ENCODE peak calls at places on chromosomes 13 and 19, in seven cellular contexts. C, B, I, M, Z, L and R are unnamed samples.
A peak's percentile ranks its signal among the peaks of the same experiment; 100 is the strongest.

GRCh38 chr13:59016250-59016649 is 1147.5 kb downstream of the DIAPH3 start:
- DNase-seq in C (no peak), B (no peak), I (no peak), M (no peak), Z (no peak), L (no peak), R (no peak)

GRCh38 chr13:34757441-34757840 is 184.6 kb upstream of the NBEA start:
- DNase-seq in C (no peak), B (no peak), I (peak; percentile 15), M (no peak), Z (no peak), L (no peak), R (no peak)

GRCh38 chr13:50226515-50227147 is 211.4 kb downstream of the KCNRG start:
- DNase-seq in C (no peak), B (no peak), I (no peak), M (no peak), Z (no peak), L (no peak), R (no peak)

GRCh38 chr19:50972795-50973376 is 3.5 kb upstream of the KLK6 start:
- DNase-seq in C (no peak), B (no peak), I (no peak), M (no peak), Z (no peak), L (no peak), R (no peak)

GRCh38 chr13:25733061-25733491 is 318.7 kb downstream of the SHISA2 start:
- DNase-seq in C (no peak), B (no peak), I (no peak), M (no peak), Z (no peak), L (no peak), R (no peak)

GRCh38 chr13:93496985-93497673 is 270.5 kb downstream of the GPC6 start:
- DNase-seq in C (no peak), B (no peak), I (peak; percentile 34), M (no peak), Z (no peak), L (no peak), R (no peak)

GRCh38 chr19:14152713-14153112 is 16.3 kb upstream of the ASF1B start:
- DNase-seq in C (no peak), B (no peak), I (no peak), M (no peak), Z (no peak), L (no peak), R (no peak)

GRCh38 chr13:74920945-74921725 is 560.8 kb downstream of the TBC1D4 start:
- DNase-seq in C (no peak), B (no peak), I (no peak), M (no peak), Z (no peak), L (no peak), R (no peak)

GRCh38 chr19:16203256-16204004 is 5.7 kb downstream of the AP1M1 start:
- DNase-seq in C (no peak), B (no peak), I (no peak), M (no peak), Z (no peak), L (no peak), R (no peak)

GRCh38 chr13:95185851-95186250 is 115.4 kb downstream of the ABCC4 start:
- DNase-seq in C (no peak), B (no peak), I (no peak), M (no peak), Z (no peak), L (no peak), R (no peak)

GRCh38 chr19:41920878-41921277 is 7.4 kb downstream of the ERFL start:
- DNase-seq in C (no peak), B (no peak), I (no peak), M (no peak), Z (no peak), L (no peak), R (no peak)

GRCh38 chr19:28601723-28602440 is 611.1 kb downstream of the UQCRFS1 start:
- DNase-seq in C (no peak), B (no peak), I (no peak), M (no peak), Z (no peak), L (no peak), R (no peak)

GRCh38 chr13:114046447-114046846 is 72.6 kb upstream of the C13orf46 start:
- DNase-seq in C (no peak), B (no peak), I (no peak), M (no peak), Z (no peak), L (no peak), R (no peak)

GRCh38 chr19:47113446-47114348 is at the start of gene ZC3H4:
- DNase-seq in C (peak; percentile 92), B (peak; percentile 93), I (peak; percentile 95), M (peak; percentile 90), Z (peak; percentile 96), L (peak; percentile 95), R (peak; percentile 83)

GRCh38 chr13:77143325-77143907 is 116.5 kb upstream of the FBXL3 start:
- DNase-seq in C (no peak), B (peak; percentile 52), I (peak; percentile 33), M (no peak), Z (no peak), L (no peak), R (no peak)

GRCh38 chr19:45663800-45664199 is 4.2 kb upstream of the GIPR start:
- DNase-seq in C (no peak), B (no peak), I (no peak), M (no peak), Z (no peak), L (no peak), R (no peak)

GRCh38 chr13:113468461-113469147 is 15.3 kb upstream of the ADPRHL1 start:
- DNase-seq in C (no peak), B (no peak), I (no peak), M (no peak), Z (no peak), L (no peak), R (no peak)

GRCh38 chr19:40598121-40598917 is 2.9 kb upstream of the LTBP4 start:
- DNase-seq in C (peak; percentile 90), B (peak; percentile 87), I (peak; percentile 89), M (peak; percentile 69), Z (peak; percentile 95), L (peak; percentile 85), R (no peak)

GRCh38 chr13:107211073-107211472 is 643.1 kb upstream of the ARGLU1 start:
- DNase-seq in C (peak; percentile 56), B (peak; percentile 97), I (peak; percentile 92), M (peak; percentile 22), Z (peak; percentile 78), L (peak; percentile 88), R (peak; percentile 18)

GRCh38 chr19:30870861-30871260 is 478.4 kb downstream of the TSHZ3 start:
- DNase-seq in C (no peak), B (peak; percentile 1), I (no peak), M (no peak), Z (no peak), L (no peak), R (no peak)

GRCh38 chr13:27374650-27375049 is 49.8 kb upstream of the GTF3A start:
- DNase-seq in C (no peak), B (peak; percentile 88), I (peak; percentile 85), M (peak; percentile 26), Z (peak; percentile 62), L (peak; percentile 49), R (no peak)

GRCh38 chr13:97432232-97432916 is 1.6 kb upstream of the RAP2A start:
- DNase-seq in C (no peak), B (no peak), I (no peak), M (no peak), Z (no peak), L (no peak), R (no peak)

GRCh38 chr19:12665281-12665573 is 1.3 kb downstream of the MAN2B1 start:
- DNase-seq in C (no peak), B (no peak), I (no peak), M (no peak), Z (peak; percentile 52), L (no peak), R (peak; percentile 78)

GRCh38 chr19:33780746-33781145 is 15.9 kb upstream of the KCTD15 start:
- DNase-seq in C (no peak), B (no peak), I (no peak), M (no peak), Z (no peak), L (no peak), R (no peak)
- H3K4me3 ChIP-seq in C (no peak overlapping the region), B (no peak overlapping the region), I (no peak overlapping the region), M (peak overlapping the region; percentile 56), Z (no peak overlapping the region), L (no peak overlapping the region), R (no peak overlapping the region)

GRCh38 chr19:55210120-55210493 is 806 bp upstream of the PTPRH start:
- DNase-seq in C (no peak), B (peak; percentile 98), I (peak; percentile 94), M (no peak), Z (no peak), L (no peak), R (no peak)

GRCh38 chr19:55208880-55209429 is 346 bp downstream of the PTPRH start:
- DNase-seq in C (no peak), B (no peak), I (no peak), M (no peak), Z (no peak), L (no peak), R (no peak)

GRCh38 chr19:55209430-55210119 is at the start of gene PTPRH:
- DNase-seq in C (no peak), B (no peak), I (no peak), M (no peak), Z (peak; percentile 85), L (no peak), R (no peak)

GRCh38 chr19:55213547-55213946 is 4.2 kb upstream of the PTPRH start:
- DNase-seq in C (no peak), B (no peak), I (no peak), M (no peak), Z (no peak), L (no peak), R (no peak)

DNA sequence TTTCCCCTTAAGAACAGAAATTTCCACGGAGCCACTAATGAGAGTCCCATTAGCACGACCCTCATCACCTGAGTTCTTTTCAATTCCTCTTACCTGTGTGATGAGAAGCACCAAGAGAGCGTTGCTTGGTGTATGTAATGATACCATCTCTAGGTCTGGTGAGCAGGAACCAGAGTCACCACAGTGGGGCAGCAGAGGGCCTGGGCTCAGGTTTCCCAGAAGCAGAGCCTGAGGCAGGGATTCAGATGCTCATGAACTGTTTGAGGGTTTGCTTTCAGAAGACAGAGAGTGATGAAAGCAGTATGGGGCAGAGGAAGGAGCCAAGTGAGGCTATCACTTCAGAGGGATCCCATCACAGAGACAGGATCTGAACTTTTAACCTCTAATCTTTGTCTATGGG is 3.1 kb upstream of the PTPRH start:
- DNase-seq in C (no peak), B (no peak), I (no peak), M (no peak), Z (peak; percentile 75), L (no peak), R (no peak)
- TF ChIP-seq CTCF in C (no peak), B (peak; percentile 19), I (peak; percentile 12), M (no peak), Z (peak; percentile 9), L (no peak), R (peak; percentile 50)

GRCh38 chr19:7941895-7942596 is 1.4 kb downstream of the TIMM44 start:
- DNase-seq in C (no peak), B (no peak), I (no peak), M (no peak), Z (no peak), L (no peak), R (no peak)
- H3K4me3 ChIP-seq in C (no peak overlapping the region), B (no peak overlapping the region), I (no peak overlapping the region), M (peak overlapping the region; percentile 84), Z (no peak overlapping the region), L (peak overlapping the region; percentile 87), R (peak overlapping the region; percentile 88)

DNA sequence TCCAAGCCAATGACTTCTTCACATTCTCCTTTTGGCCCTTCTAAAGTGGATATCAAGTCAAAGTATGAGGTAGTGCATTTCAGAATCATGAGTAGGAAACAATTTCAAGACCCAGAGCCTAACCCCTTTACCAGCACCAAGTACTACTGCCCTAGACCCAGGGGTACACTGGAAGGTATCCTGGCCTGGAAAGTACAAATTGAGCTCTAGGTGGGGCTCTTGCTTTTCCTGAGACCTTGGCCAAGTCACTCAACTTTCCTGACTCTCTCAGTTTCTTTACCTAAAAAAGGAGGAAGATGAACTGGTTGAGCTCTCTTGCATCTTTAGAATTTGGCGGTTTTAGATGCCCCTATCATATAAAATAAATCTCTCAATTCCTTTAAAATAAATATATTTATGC is 204.7 kb downstream of the FGF14 start:
- DNase-seq in C (no peak), B (peak; percentile 8), I (peak; percentile 63), M (no peak), Z (no peak), L (no peak), R (no peak)
- TF ChIP-seq CTCF in C (peak; percentile 22), B (peak; percentile 23), I (peak; percentile 48), M (no peak), Z (no peak), L (no peak), R (peak; percentile 16)